ENCODE peak calls at places on chromosomes 6 and 20, in seven cellular contexts. One of them, this sample, is unnamed.

GRCh38 chr6:107493158-107494057 is 3.5 kb downstream of the SOBP start:
- DNase-seq in GM23248: peak
- DNase-seq in endothelial cell: no peak
- DNase-seq in stimulated activated CD4-positive, alpha-beta T cell treated with anti-CD3 and anti-CD28 coated beads, Interleukin-12 subunit alpha, Interleukin-12 subunit beta, amount 100 ng/mL, for 48 hours: no peak
- DNase-seq in HS-5: no peak
- DNase-seq in CD8-positive, alpha-beta T cell: no peak
- DNase-seq in NCI-H2081 treated with DMSO at 0.1 percent for 48 hours: no peak
- DNase-seq in this sample: no peak

GRCh38 chr6:20173833-20174796 is 38.2 kb downstream of the MBOAT1 start:
- DNase-seq in endothelial cell: no peak
- DNase-seq in stimulated activated CD4-positive, alpha-beta T cell treated with anti-CD3 and anti-CD28 coated beads, Interleukin-12 subunit alpha, Interleukin-12 subunit beta, amount 100 ng/mL, for 48 hours: no peak
- DNase-seq in NCI-H2081 treated with DMSO at 0.1 percent for 48 hours: no peak
- DNase-seq in GM23248: no peak
- DNase-seq in HS-5: no peak
- DNase-seq in CD8-positive, alpha-beta T cell: no peak
- DNase-seq in this sample: no peak

GRCh38 chr20:39298566-39299501 is 336.7 kb downstream of the DHX35 start:
- DNase-seq in HS-5: no peak
- DNase-seq in CD8-positive, alpha-beta T cell: no peak
- DNase-seq in GM23248: no peak
- DNase-seq in stimulated activated CD4-positive, alpha-beta T cell treated with anti-CD3 and anti-CD28 coated beads, Interleukin-12 subunit alpha, Interleukin-12 subunit beta, amount 100 ng/mL, for 48 hours: no peak
- DNase-seq in NCI-H2081 treated with DMSO at 0.1 percent for 48 hours: no peak
- DNase-seq in endothelial cell: no peak
- DNase-seq in this sample: no peak

GRCh38 chr20:208937-209566 is 18.0 kb upstream of the DEFB129 start:
- DNase-seq in stimulated activated CD4-positive, alpha-beta T cell treated with anti-CD3 and anti-CD28 coated beads, Interleukin-12 subunit alpha, Interleukin-12 subunit beta, amount 100 ng/mL, for 48 hours: no peak
- DNase-seq in endothelial cell: peak
- DNase-seq in HS-5: peak
- DNase-seq in NCI-H2081 treated with DMSO at 0.1 percent for 48 hours: no peak
- DNase-seq in CD8-positive, alpha-beta T cell: no peak
- DNase-seq in GM23248: peak
- DNase-seq in this sample: peak

GRCh38 chr6:30703821-30704220 is 13.0 kb upstream of the NRM start:
- DNase-seq in CD8-positive, alpha-beta T cell: no peak
- DNase-seq in GM23248: no peak
- DNase-seq in HS-5: no peak
- DNase-seq in endothelial cell: no peak
- DNase-seq in NCI-H2081 treated with DMSO at 0.1 percent for 48 hours: no peak
- DNase-seq in stimulated activated CD4-positive, alpha-beta T cell treated with anti-CD3 and anti-CD28 coated beads, Interleukin-12 subunit alpha, Interleukin-12 subunit beta, amount 100 ng/mL, for 48 hours: no peak
- DNase-seq in this sample: no peak

GRCh38 chr6:122810189-122810588 is 21.1 kb downstream of the SMPDL3A start:
- DNase-seq in GM23248: no peak
- DNase-seq in endothelial cell: no peak
- DNase-seq in NCI-H2081 treated with DMSO at 0.1 percent for 48 hours: no peak
- DNase-seq in HS-5: no peak
- DNase-seq in stimulated activated CD4-positive, alpha-beta T cell treated with anti-CD3 and anti-CD28 coated beads, Interleukin-12 subunit alpha, Interleukin-12 subunit beta, amount 100 ng/mL, for 48 hours: no peak
- DNase-seq in CD8-positive, alpha-beta T cell: no peak
- DNase-seq in this sample: no peak

GRCh38 chr6:13038315-13039261 is 289.7 kb downstream of the TBC1D7 start:
- DNase-seq in CD8-positive, alpha-beta T cell: no peak
- DNase-seq in GM23248: no peak
- DNase-seq in endothelial cell: no peak
- DNase-seq in HS-5: no peak
- DNase-seq in NCI-H2081 treated with DMSO at 0.1 percent for 48 hours: no peak
- DNase-seq in stimulated activated CD4-positive, alpha-beta T cell treated with anti-CD3 and anti-CD28 coated beads, Interleukin-12 subunit alpha, Interleukin-12 subunit beta, amount 100 ng/mL, for 48 hours: no peak
- DNase-seq in this sample: no peak

GRCh38 chr6:141359953-141360352 is 772.8 kb upstream of the GJE1 start:
- DNase-seq in GM23248: no peak
- DNase-seq in endothelial cell: no peak
- DNase-seq in stimulated activated CD4-positive, alpha-beta T cell treated with anti-CD3 and anti-CD28 coated beads, Interleukin-12 subunit alpha, Interleukin-12 subunit beta, amount 100 ng/mL, for 48 hours: no peak
- DNase-seq in CD8-positive, alpha-beta T cell: no peak
- DNase-seq in HS-5: no peak
- DNase-seq in NCI-H2081 treated with DMSO at 0.1 percent for 48 hours: no peak
- DNase-seq in this sample: no peak

GRCh38 chr6:36979343-36979742 is 6.7 kb downstream of the MTCH1 start:
- DNase-seq in endothelial cell: no peak
- DNase-seq in GM23248: peak
- DNase-seq in stimulated activated CD4-positive, alpha-beta T cell treated with anti-CD3 and anti-CD28 coated beads, Interleukin-12 subunit alpha, Interleukin-12 subunit beta, amount 100 ng/mL, for 48 hours: no peak
- DNase-seq in CD8-positive, alpha-beta T cell: peak
- DNase-seq in HS-5: no peak
- DNase-seq in NCI-H2081 treated with DMSO at 0.1 percent for 48 hours: peak
- DNase-seq in this sample: no peak

GRCh38 chr6:147507162-147508072 is 1.1 kb upstream of the SAMD5 start:
- DNase-seq in stimulated activated CD4-positive, alpha-beta T cell treated with anti-CD3 and anti-CD28 coated beads, Interleukin-12 subunit alpha, Interleukin-12 subunit beta, amount 100 ng/mL, for 48 hours: no peak
- DNase-seq in HS-5: no peak
- DNase-seq in GM23248: peak
- DNase-seq in CD8-positive, alpha-beta T cell: no peak
- DNase-seq in NCI-H2081 treated with DMSO at 0.1 percent for 48 hours: no peak
- DNase-seq in endothelial cell: peak
- DNase-seq in this sample: peak

GRCh38 chr6:132354517-132355167 is 46.6 kb downstream of the MOXD1 start:
- DNase-seq in HS-5: no peak
- DNase-seq in NCI-H2081 treated with DMSO at 0.1 percent for 48 hours: no peak
- DNase-seq in CD8-positive, alpha-beta T cell: peak
- DNase-seq in endothelial cell: no peak
- DNase-seq in GM23248: no peak
- DNase-seq in stimulated activated CD4-positive, alpha-beta T cell treated with anti-CD3 and anti-CD28 coated beads, Interleukin-12 subunit alpha, Interleukin-12 subunit beta, amount 100 ng/mL, for 48 hours: peak
- DNase-seq in this sample: no peak

GRCh38 chr20:38953630-38954340 is 8.4 kb upstream of the DHX35 start:
- DNase-seq in GM23248: no peak
- DNase-seq in NCI-H2081 treated with DMSO at 0.1 percent for 48 hours: no peak
- DNase-seq in endothelial cell: no peak
- DNase-seq in stimulated activated CD4-positive, alpha-beta T cell treated with anti-CD3 and anti-CD28 coated beads, Interleukin-12 subunit alpha, Interleukin-12 subunit beta, amount 100 ng/mL, for 48 hours: no peak
- DNase-seq in HS-5: no peak
- DNase-seq in CD8-positive, alpha-beta T cell: no peak
- DNase-seq in this sample: no peak

GRCh38 chr6:36131517-36132220 is 1.4 kb downstream of the MAPK13 start:
- DNase-seq in NCI-H2081 treated with DMSO at 0.1 percent for 48 hours: peak
- DNase-seq in endothelial cell: no peak
- DNase-seq in GM23248: peak
- DNase-seq in CD8-positive, alpha-beta T cell: peak
- DNase-seq in stimulated activated CD4-positive, alpha-beta T cell treated with anti-CD3 and anti-CD28 coated beads, Interleukin-12 subunit alpha, Interleukin-12 subunit beta, amount 100 ng/mL, for 48 hours: no peak
- DNase-seq in HS-5: peak
- DNase-seq in this sample: peak

This sample was measured in foreskin melanocyte.